ENCODE peak calls at places on chromosomes 5 and 9, in seven cellular contexts. G is left cardiac atrium; F is activated gamma-delta T cell treated with anti-CD3 and anti-CD28 coated beads, Interleukin-2, amount 50 U/mL, for 16 hours; H is heart right ventricle; O is activated naive CD4-positive, alpha-beta T cell treated with anti-CD3 and anti-CD28 coated beads, Interleukin-2, amount 50 U/mL, for 16 hours; W is stimulated activated CD8-positive, alpha-beta memory T cell treated with anti-CD3 and anti-CD28 coated beads, Interleukin-15, amount 100 ng/mL, for 4 hours; P is AG04449. E is an unnamed sample.

GRCh38 chr5:6749026-6749716 is 35.9 kb downstream of the TENT4A start:
- DNase-seq in G (no peak), F (no peak), H (no peak), O (peak; percentile 1), W (no peak), P (no peak), E (no peak)

GRCh38 chr5:132418876-132419275 is 49.4 kb downstream of the SLC22A5 start:
- DNase-seq in G (no peak), F (no peak), H (no peak), O (no peak), W (no peak), P (no peak), E (no peak)

GRCh38 chr9:81430727-81431126 is 258.6 kb downstream of the TLE1 start:
- DNase-seq in G (no peak), F (no peak), H (no peak), O (no peak), W (no peak), P (no peak), E (no peak)

GRCh38 chr5:115930630-115931337 is 31.5 kb upstream of the LVRN start:
- DNase-seq in G (no peak), F (no peak), H (no peak), O (no peak), W (no peak), P (no peak), E (no peak)

GRCh38 chr5:168596927-168597326 is 17.8 kb upstream of the PANK3 start:
- DNase-seq in G (no peak), F (no peak), H (no peak), O (no peak), W (no peak), P (no peak), E (no peak)

GRCh38 chr9:35313911-35314310 is 152.1 kb downstream of the UNC13B start:
- DNase-seq in G (no peak), F (no peak), H (no peak), O (no peak), W (no peak), P (no peak), E (no peak)

GRCh38 chr5:34564706-34565235 is 91.4 kb upstream of the RAI14 start:
- DNase-seq in G (peak; percentile 45), F (no peak), H (no peak), O (no peak), W (no peak), P (no peak), E (no peak)

GRCh38 chr9:125444166-125444565 is 182.5 kb downstream of the GAPVD1 start:
- DNase-seq in G (no peak), F (no peak), H (no peak), O (no peak), W (no peak), P (no peak), E (no peak)

GRCh38 chr5:145825751-145826180 is 9.4 kb downstream of the PRELID2 start:
- DNase-seq in G (no peak), F (no peak), H (no peak), O (no peak), W (no peak), P (no peak), E (no peak)

GRCh38 chr9:124794902-124795491 is 18.1 kb downstream of the OLFML2A start:
- DNase-seq in G (no peak), F (no peak), H (no peak), O (no peak), W (no peak), P (no peak), E (no peak)

GRCh38 chr5:138138949-138139775 is at the start of gene NME5:
- DNase-seq in G (peak; percentile 77), F (no peak), H (peak; percentile 61), O (no peak), W (no peak), P (no peak), E (peak; percentile 22)

GRCh38 chr5:40401281-40401680 is 278.4 kb upstream of the PTGER4 start:
- DNase-seq in G (no peak), F (no peak), H (no peak), O (no peak), W (no peak), P (no peak), E (no peak)

GRCh38 chr5:124661317-124662141 is 84.9 kb downstream of the ZNF608 start:
- DNase-seq in G (no peak), F (no peak), H (no peak), O (no peak), W (no peak), P (peak; percentile 68), E (peak; percentile 100)

GRCh38 chr5:54524704-54525103 is 7.1 kb downstream of the SNX18 start:
- DNase-seq in G (peak; percentile 46), F (no peak), H (peak; percentile 56), O (no peak), W (no peak), P (no peak), E (no peak)

GRCh38 chr9:120928720-120929389 is 2.3 kb upstream of the TRAF1 start:
- DNase-seq in G (peak; percentile 82), F (peak; percentile 64), H (peak; percentile 84), O (peak; percentile 63), W (peak; percentile 61), P (no peak), E (no peak)

GRCh38 chr5:124806026-124806856 is 59.8 kb upstream of the ZNF608 start:
- DNase-seq in G (peak; percentile 87), F (no peak), H (peak; percentile 72), O (no peak), W (no peak), P (peak; percentile 24), E (peak; percentile 83)

GRCh38 chr9:96126321-96126881 is 175.6 kb downstream of the HSD17B3 start:
- DNase-seq in G (no peak), F (no peak), H (no peak), O (no peak), W (no peak), P (no peak), E (no peak)

GRCh38 chr5:136016945-136017530 is 11.8 kb upstream of the TGFBI start:
- DNase-seq in G (no peak), F (no peak), H (no peak), O (no peak), W (no peak), P (no peak), E (peak; percentile 96)

GRCh38 chr5:113252066-113252465 is 182.7 kb downstream of the TSSK1B start:
- DNase-seq in G (no peak), F (no peak), H (no peak), O (no peak), W (no peak), P (no peak), E (no peak)

GRCh38 chr5:15385553-15385952 is 114.4 kb upstream of the FBXL7 start:
- DNase-seq in G (no peak), F (no peak), H (no peak), O (no peak), W (no peak), P (no peak), E (no peak)

GRCh38 chr9:35748858-35749514 is at the start of the genes GBA2 and RGP1:
- DNase-seq in G (peak; percentile 89), F (peak; percentile 45), H (peak; percentile 90), O (peak; percentile 72), W (no peak), P (no peak), E (no peak)

GRCh38 chr9:13759624-13760023 is 480.1 kb upstream of the MPDZ start:
- DNase-seq in G (no peak), F (no peak), H (no peak), O (no peak), W (no peak), P (no peak), E (no peak)

GRCh38 chr5:77282337-77283027 is 72.0 kb downstream of the PDE8B start:
- DNase-seq in G (peak; percentile 33), F (no peak), H (no peak), O (no peak), W (no peak), P (no peak), E (no peak)

GRCh38 chr5:56711191-56711590 is 104.2 kb upstream of the MAP3K1 start:
- DNase-seq in G (no peak), F (no peak), H (no peak), O (no peak), W (no peak), P (peak; percentile 53), E (no peak)

GRCh38 chr9:15889555-15889954 is 336.7 kb downstream of the CCDC171 start:
- DNase-seq in G (no peak), F (no peak), H (no peak), O (no peak), W (no peak), P (peak; percentile 50), E (no peak)

E was measured in epithelial cell of proximal tubule.